ENCODE peak calls at places on chromosomes 5 and 9, in eight cellular contexts. One of them, this sample, is unnamed.
A peak's percentile ranks its signal among the peaks of the same experiment; 100 is the strongest.

GRCh38 chr9:38074441-38074943 is 5.5 kb upstream of the SHB start:
- DNase-seq in stimulated activated CD4-positive, alpha-beta T cell treated with anti-CD3 and anti-CD28 coated beads, Interleukin-4, amount 100 ng/mL, for 1 hour: no peak
- DNase-seq in GM19239: no peak
- DNase-seq in stimulated activated CD8-positive, alpha-beta memory T cell treated with anti-CD3 and anti-CD28 coated beads, Interleukin-15, amount 100 ng/mL, for 24 hours: no peak
- DNase-seq in neural progenitor cell: no peak
- DNase-seq in foreskin melanocyte: no peak
- DNase-seq in M059J: peak; percentile 67
- DNase-seq in ELR: peak; percentile 74
- DNase-seq in this sample: peak; percentile 58

GRCh38 chr5:150469718-150470470 is 20.4 kb upstream of the RPS14 start:
- DNase-seq in foreskin melanocyte: peak; percentile 83
- DNase-seq in GM19239: no peak
- DNase-seq in neural progenitor cell: no peak
- DNase-seq in M059J: peak; percentile 98
- DNase-seq in stimulated activated CD8-positive, alpha-beta memory T cell treated with anti-CD3 and anti-CD28 coated beads, Interleukin-15, amount 100 ng/mL, for 24 hours: no peak
- DNase-seq in stimulated activated CD4-positive, alpha-beta T cell treated with anti-CD3 and anti-CD28 coated beads, Interleukin-4, amount 100 ng/mL, for 1 hour: no peak
- DNase-seq in ELR: peak; percentile 99
- DNase-seq in this sample: no peak

GRCh38 chr5:91296691-91297143 is 86.4 kb downstream of the ARRDC3 start:
- DNase-seq in stimulated activated CD8-positive, alpha-beta memory T cell treated with anti-CD3 and anti-CD28 coated beads, Interleukin-15, amount 100 ng/mL, for 24 hours: no peak
- DNase-seq in M059J: peak; percentile 96
- DNase-seq in foreskin melanocyte: no peak
- DNase-seq in neural progenitor cell: no peak
- DNase-seq in stimulated activated CD4-positive, alpha-beta T cell treated with anti-CD3 and anti-CD28 coated beads, Interleukin-4, amount 100 ng/mL, for 1 hour: no peak
- DNase-seq in GM19239: no peak
- DNase-seq in ELR: peak; percentile 27
- DNase-seq in this sample: no peak

GRCh38 chr9:100426532-100427365 is at the start of gene MSANTD3:
- DNase-seq in M059J: peak; percentile 89
- DNase-seq in foreskin melanocyte: peak; percentile 45
- DNase-seq in stimulated activated CD8-positive, alpha-beta memory T cell treated with anti-CD3 and anti-CD28 coated beads, Interleukin-15, amount 100 ng/mL, for 24 hours: no peak
- DNase-seq in GM19239: peak; percentile 88
- DNase-seq in neural progenitor cell: peak; percentile 93
- DNase-seq in ELR: peak; percentile 90
- DNase-seq in stimulated activated CD4-positive, alpha-beta T cell treated with anti-CD3 and anti-CD28 coated beads, Interleukin-4, amount 100 ng/mL, for 1 hour: peak; percentile 60
- DNase-seq in this sample: peak; percentile 90

GRCh38 chr5:1856596-1857255 is 26.0 kb downstream of the IRX4 start:
- DNase-seq in stimulated activated CD8-positive, alpha-beta memory T cell treated with anti-CD3 and anti-CD28 coated beads, Interleukin-15, amount 100 ng/mL, for 24 hours: no peak
- DNase-seq in M059J: no peak
- DNase-seq in GM19239: no peak
- DNase-seq in neural progenitor cell: no peak
- DNase-seq in foreskin melanocyte: no peak
- DNase-seq in ELR: no peak
- DNase-seq in stimulated activated CD4-positive, alpha-beta T cell treated with anti-CD3 and anti-CD28 coated beads, Interleukin-4, amount 100 ng/mL, for 1 hour: no peak
- DNase-seq in this sample: no peak

GRCh38 chr9:7968642-7969041 is 169.1 kb upstream of the DMAC1 start:
- DNase-seq in ELR: no peak
- DNase-seq in GM19239: no peak
- DNase-seq in stimulated activated CD8-positive, alpha-beta memory T cell treated with anti-CD3 and anti-CD28 coated beads, Interleukin-15, amount 100 ng/mL, for 24 hours: no peak
- DNase-seq in stimulated activated CD4-positive, alpha-beta T cell treated with anti-CD3 and anti-CD28 coated beads, Interleukin-4, amount 100 ng/mL, for 1 hour: no peak
- DNase-seq in foreskin melanocyte: no peak
- DNase-seq in neural progenitor cell: no peak
- DNase-seq in M059J: no peak
- DNase-seq in this sample: no peak

GRCh38 chr5:126851441-126852103 is 74.6 kb downstream of the LMNB1 start:
- DNase-seq in ELR: no peak
- DNase-seq in stimulated activated CD4-positive, alpha-beta T cell treated with anti-CD3 and anti-CD28 coated beads, Interleukin-4, amount 100 ng/mL, for 1 hour: no peak
- DNase-seq in GM19239: no peak
- DNase-seq in M059J: no peak
- DNase-seq in foreskin melanocyte: no peak
- DNase-seq in stimulated activated CD8-positive, alpha-beta memory T cell treated with anti-CD3 and anti-CD28 coated beads, Interleukin-15, amount 100 ng/mL, for 24 hours: no peak
- DNase-seq in neural progenitor cell: no peak
- DNase-seq in this sample: peak; percentile 74

GRCh38 chr5:106854941-106855340 is 815.8 kb downstream of the EFNA5 start:
- DNase-seq in neural progenitor cell: no peak
- DNase-seq in foreskin melanocyte: no peak
- DNase-seq in stimulated activated CD8-positive, alpha-beta memory T cell treated with anti-CD3 and anti-CD28 coated beads, Interleukin-15, amount 100 ng/mL, for 24 hours: no peak
- DNase-seq in M059J: no peak
- DNase-seq in GM19239: no peak
- DNase-seq in ELR: no peak
- DNase-seq in stimulated activated CD4-positive, alpha-beta T cell treated with anti-CD3 and anti-CD28 coated beads, Interleukin-4, amount 100 ng/mL, for 1 hour: no peak
- DNase-seq in this sample: no peak